ENCODE peak calls at places on chromosomes 13 and 19, in six cellular contexts. One of them, this sample, is unnamed.

GRCh38 chr19:46621191-46622117 is 3.4 kb downstream of the PTGIR start:
- DNase-seq in sigmoid colon: no peak
- DNase-seq in transverse colon: no peak
- DNase-seq in A549: no peak
- DNase-seq in K562: no peak
- DNase-seq in upper lobe of left lung: no peak
- DNase-seq in this sample: no peak

GRCh38 chr13:48728226-48728625 is 74.5 kb downstream of the CYSLTR2 start:
- DNase-seq in sigmoid colon: no peak
- DNase-seq in transverse colon: no peak
- DNase-seq in A549: no peak
- DNase-seq in K562: no peak
- DNase-seq in upper lobe of left lung: no peak
- DNase-seq in this sample: no peak

GRCh38 chr13:30877335-30877734 is 28.7 kb upstream of the MEDAG start:
- DNase-seq in sigmoid colon: no peak
- DNase-seq in transverse colon: no peak
- DNase-seq in A549: no peak
- DNase-seq in K562: no peak
- DNase-seq in upper lobe of left lung: no peak
- DNase-seq in this sample: no peak

GRCh38 chr19:43527860-43528622 is 1.0 kb upstream of the ETHE1 start:
- DNase-seq in sigmoid colon: peak; percentile 80
- DNase-seq in transverse colon: peak; percentile 51
- DNase-seq in A549: no peak
- DNase-seq in K562: no peak
- DNase-seq in upper lobe of left lung: peak; percentile 32
- DNase-seq in this sample: no peak

GRCh38 chr13:106786006-106786579 is 218.2 kb upstream of the ARGLU1 start:
- DNase-seq in sigmoid colon: no peak
- DNase-seq in transverse colon: no peak
- DNase-seq in A549: no peak
- DNase-seq in K562: no peak
- DNase-seq in upper lobe of left lung: no peak
- DNase-seq in this sample: no peak

GRCh38 chr19:19823916-19824315 is 2.4 kb upstream of the ZNF506 start:
- DNase-seq in sigmoid colon: no peak
- DNase-seq in transverse colon: no peak
- DNase-seq in A549: no peak
- DNase-seq in K562: no peak
- DNase-seq in upper lobe of left lung: no peak
- DNase-seq in this sample: no peak

GRCh38 chr19:33879818-33880575 is 83.3 kb downstream of the KCTD15 start:
- DNase-seq in sigmoid colon: no peak
- DNase-seq in transverse colon: no peak
- DNase-seq in A549: no peak
- DNase-seq in K562: no peak
- DNase-seq in upper lobe of left lung: no peak
- DNase-seq in this sample: peak; percentile 38

GRCh38 chr13:109160887-109161669 is 531.7 kb downstream of the MYO16 start:
- DNase-seq in sigmoid colon: no peak
- DNase-seq in transverse colon: no peak
- DNase-seq in A549: no peak
- DNase-seq in K562: no peak
- DNase-seq in upper lobe of left lung: no peak
- DNase-seq in this sample: no peak

GRCh38 chr13:41273806-41274441 is 10.5 kb upstream of the MTRF1 start:
- DNase-seq in sigmoid colon: no peak
- DNase-seq in transverse colon: no peak
- DNase-seq in A549: no peak
- DNase-seq in K562: no peak
- DNase-seq in upper lobe of left lung: no peak
- DNase-seq in this sample: no peak

GRCh38 chr13:42355118-42355840 is 83.3 kb downstream of the AKAP11 start:
- DNase-seq in sigmoid colon: no peak
- DNase-seq in transverse colon: no peak
- DNase-seq in A549: no peak
- DNase-seq in K562: no peak
- DNase-seq in upper lobe of left lung: no peak
- DNase-seq in this sample: no peak

GRCh38 chr13:45674908-45675307 is 27.2 kb upstream of the CBY2 start:
- DNase-seq in sigmoid colon: no peak
- DNase-seq in transverse colon: no peak
- DNase-seq in A549: no peak
- DNase-seq in K562: no peak
- DNase-seq in upper lobe of left lung: no peak
- DNase-seq in this sample: no peak

GRCh38 chr13:44768233-44768632 is 192.1 kb upstream of the TSC22D1 start:
- DNase-seq in sigmoid colon: no peak
- DNase-seq in transverse colon: no peak
- DNase-seq in A549: no peak
- DNase-seq in K562: no peak
- DNase-seq in upper lobe of left lung: no peak
- DNase-seq in this sample: no peak

GRCh38 chr19:45331411-45331810 is 8.7 kb upstream of the CKM start:
- DNase-seq in sigmoid colon: no peak
- DNase-seq in transverse colon: no peak
- DNase-seq in A549: no peak
- DNase-seq in K562: no peak
- DNase-seq in upper lobe of left lung: no peak
- DNase-seq in this sample: no peak

GRCh38 chr13:40175639-40176038 is 490.8 kb downstream of the FOXO1 start:
- DNase-seq in sigmoid colon: no peak
- DNase-seq in transverse colon: no peak
- DNase-seq in A549: no peak
- DNase-seq in K562: no peak
- DNase-seq in upper lobe of left lung: no peak
- DNase-seq in this sample: no peak

GRCh38 chr13:77429320-77430142 is 102.6 kb upstream of the MYCBP2 start:
- DNase-seq in sigmoid colon: no peak
- DNase-seq in transverse colon: no peak
- DNase-seq in A549: no peak
- DNase-seq in K562: no peak
- DNase-seq in upper lobe of left lung: no peak
- DNase-seq in this sample: no peak

GRCh38 chr13:79481685-79482052 is 714 bp downstream of the NDFIP2 start:
- DNase-seq in sigmoid colon: no peak
- DNase-seq in transverse colon: peak; percentile 44
- DNase-seq in A549: no peak
- DNase-seq in K562: peak; percentile 14
- DNase-seq in upper lobe of left lung: no peak
- DNase-seq in this sample: no peak

GRCh38 chr13:54890976-54891375 is 1862.4 kb downstream of the OLFM4 start:
- DNase-seq in sigmoid colon: no peak
- DNase-seq in transverse colon: no peak
- DNase-seq in A549: no peak
- DNase-seq in K562: no peak
- DNase-seq in upper lobe of left lung: no peak
- DNase-seq in this sample: no peak

GRCh38 chr19:46616631-46617322 is 8.1 kb downstream of the PTGIR start:
- DNase-seq in sigmoid colon: no peak
- DNase-seq in transverse colon: peak; percentile 69
- DNase-seq in A549: peak; percentile 96
- DNase-seq in K562: peak; percentile 79
- DNase-seq in upper lobe of left lung: peak; percentile 71
- DNase-seq in this sample: peak; percentile 45

GRCh38 chr13:35554972-35555623 is 78.6 kb upstream of the MAB21L1 start:
- DNase-seq in sigmoid colon: no peak
- DNase-seq in transverse colon: no peak
- DNase-seq in A549: no peak
- DNase-seq in K562: no peak
- DNase-seq in upper lobe of left lung: no peak
- DNase-seq in this sample: no peak

GRCh38 chr13:28245465-28245864 is 107.1 kb downstream of the PAN3 start:
- DNase-seq in sigmoid colon: no peak
- DNase-seq in transverse colon: no peak
- DNase-seq in A549: no peak
- DNase-seq in K562: no peak
- DNase-seq in upper lobe of left lung: no peak
- DNase-seq in this sample: no peak

GRCh38 chr13:113971471-113972231 is 2.2 kb downstream of the C13orf46 start:
- DNase-seq in sigmoid colon: peak; percentile 61
- DNase-seq in transverse colon: no peak
- DNase-seq in A549: no peak
- DNase-seq in K562: no peak
- DNase-seq in upper lobe of left lung: no peak
- DNase-seq in this sample: no peak

GRCh38 chr13:113970810-113971470 is 2.9 kb downstream of the C13orf46 start:
- DNase-seq in sigmoid colon: peak; percentile 86
- DNase-seq in transverse colon: peak; percentile 75
- DNase-seq in A549: no peak
- DNase-seq in K562: no peak
- DNase-seq in upper lobe of left lung: peak; percentile 85
- DNase-seq in this sample: no peak

GRCh38 chr13:113969311-113969972 is 4.4 kb downstream of the C13orf46 start:
- DNase-seq in sigmoid colon: peak; percentile 64
- DNase-seq in transverse colon: no peak
- DNase-seq in A549: no peak
- DNase-seq in K562: no peak
- DNase-seq in upper lobe of left lung: no peak
- DNase-seq in this sample: peak; percentile 31

GRCh38 chr13:113968463-113969310 is 5.2 kb downstream of the C13orf46 start:
- DNase-seq in sigmoid colon: peak; percentile 40
- DNase-seq in transverse colon: no peak
- DNase-seq in A549: no peak
- DNase-seq in K562: no peak
- DNase-seq in upper lobe of left lung: no peak
- DNase-seq in this sample: no peak

GRCh38 chr13:113969973-113970611 is 3.8 kb downstream of the C13orf46 start:
- DNase-seq in sigmoid colon: peak; percentile 32
- DNase-seq in transverse colon: peak; percentile 76
- DNase-seq in A549: no peak
- DNase-seq in K562: no peak
- DNase-seq in upper lobe of left lung: peak; percentile 91
- DNase-seq in this sample: no peak
- H3K9me3 ChIP-seq in sigmoid colon: no peaks in the 10 kb centered on the region
- H3K9me3 ChIP-seq in transverse colon: no peaks in the 10 kb centered on the region
- H3K9me3 ChIP-seq in A549: no peaks in the 10 kb centered on the region
- H3K9me3 ChIP-seq in K562: no peaks in the 10 kb centered on the region
- H3K9me3 ChIP-seq in upper lobe of left lung: no peaks in the 10 kb centered on the region
- H3K9me3 ChIP-seq in this sample: no peaks in the 10 kb centered on the region

GRCh38 chr19:36837902-36838783 is at the start of gene ZNF790:
- DNase-seq in sigmoid colon: peak; percentile 94
- DNase-seq in transverse colon: peak; percentile 88
- DNase-seq in A549: peak; percentile 26
- DNase-seq in K562: peak; percentile 43
- DNase-seq in upper lobe of left lung: peak; percentile 86
- DNase-seq in this sample: peak; percentile 87
- TF ChIP-seq POLR2A in sigmoid colon: peak; percentile 17
- TF ChIP-seq POLR2A in transverse colon: peak; percentile 51
- TF ChIP-seq POLR2A in A549: peak; percentile 13
- TF ChIP-seq POLR2A in K562: peak; percentile 48
- TF ChIP-seq POLR2A in upper lobe of left lung: peak; percentile 6
- TF ChIP-seq POLR2A in this sample: peak; percentile 25

GRCh38 chr13:97433727-97434416 is at the start of gene RAP2A:
- DNase-seq in sigmoid colon: peak; percentile 96
- DNase-seq in transverse colon: peak; percentile 91
- DNase-seq in A549: peak; percentile 17
- DNase-seq in K562: peak; percentile 83
- DNase-seq in upper lobe of left lung: peak; percentile 92
- DNase-seq in this sample: peak; percentile 94

GRCh38 chr13:97431365-97431764 is 2.6 kb upstream of the RAP2A start:
- DNase-seq in sigmoid colon: no peak
- DNase-seq in transverse colon: no peak
- DNase-seq in A549: no peak
- DNase-seq in K562: no peak
- DNase-seq in upper lobe of left lung: no peak
- DNase-seq in this sample: no peak

GRCh38 chr13:97434417-97435296 is 688 bp downstream of the RAP2A start:
- DNase-seq in sigmoid colon: peak; percentile 78
- DNase-seq in transverse colon: peak; percentile 43
- DNase-seq in A549: no peak
- DNase-seq in K562: no peak
- DNase-seq in upper lobe of left lung: peak; percentile 50
- DNase-seq in this sample: peak; percentile 23

GRCh38 chr13:97432232-97432916 is 1.6 kb upstream of the RAP2A start:
- DNase-seq in sigmoid colon: no peak
- DNase-seq in transverse colon: no peak
- DNase-seq in A549: no peak
- DNase-seq in K562: no peak
- DNase-seq in upper lobe of left lung: no peak
- DNase-seq in this sample: no peak

DNA sequence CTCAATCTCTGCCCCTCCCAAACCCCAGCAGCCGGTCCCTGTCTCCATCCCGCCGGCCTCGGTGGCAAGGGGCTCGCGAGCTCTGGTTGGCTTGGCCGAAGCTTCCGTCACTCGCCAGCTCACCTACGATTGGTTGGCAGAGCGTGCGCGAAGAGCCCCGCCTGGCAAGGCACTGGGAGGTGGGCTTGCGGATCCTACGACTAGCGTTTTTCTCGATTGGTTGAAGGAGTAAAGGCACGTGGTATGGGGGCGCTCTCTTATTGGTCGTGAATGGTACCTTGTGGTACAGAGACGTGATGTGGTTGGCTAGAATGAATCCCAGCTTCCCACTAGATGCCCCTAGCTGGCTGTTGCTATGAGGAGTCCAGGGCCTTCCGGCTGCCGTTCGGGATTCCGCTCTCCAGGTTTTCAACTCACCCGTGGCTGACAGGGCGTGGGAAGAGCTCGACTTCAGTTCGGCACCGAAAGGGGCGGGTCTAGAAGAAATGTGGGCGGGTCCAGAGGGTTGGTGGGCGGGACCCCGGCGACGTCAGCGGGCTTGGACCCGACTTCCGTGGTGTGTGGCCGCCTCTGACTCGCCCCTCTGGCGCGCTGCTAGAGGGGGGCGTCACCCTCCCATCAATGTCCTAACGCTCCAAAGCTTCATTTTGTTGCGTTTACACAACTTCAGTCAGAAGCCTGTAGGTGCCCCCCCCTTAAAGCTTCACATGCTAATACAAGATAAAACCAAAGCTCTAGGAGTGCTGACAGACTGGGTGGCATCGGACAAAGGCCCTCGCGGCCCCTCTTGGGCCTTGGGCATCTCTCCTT is 847 bp upstream of the RAP2A start:
- DNase-seq in sigmoid colon: peak; percentile 100
- DNase-seq in transverse colon: peak; percentile 99
- DNase-seq in A549: peak; percentile 76
- DNase-seq in K562: peak; percentile 81
- DNase-seq in upper lobe of left lung: peak; percentile 97
- DNase-seq in this sample: peak; percentile 100
- TF ChIP-seq EP300 in sigmoid colon: no peak
- TF ChIP-seq EP300 in transverse colon: no peak
- TF ChIP-seq EP300 in A549: no peak
- TF ChIP-seq EP300 in K562: no peak
- TF ChIP-seq EP300 in upper lobe of left lung: no peak
- TF ChIP-seq EP300 in this sample: no peak

GRCh38 chr19:15050639-15051038 is 1.4 kb downstream of the CASP14 start:
- DNase-seq in sigmoid colon: no peak
- DNase-seq in transverse colon: no peak
- DNase-seq in A549: no peak
- DNase-seq in K562: no peak
- DNase-seq in upper lobe of left lung: no peak
- DNase-seq in this sample: no peak

GRCh38 chr19:15047680-15048079 is 1.6 kb upstream of the CASP14 start:
- DNase-seq in sigmoid colon: no peak
- DNase-seq in transverse colon: no peak
- DNase-seq in A549: no peak
- DNase-seq in K562: no peak
- DNase-seq in upper lobe of left lung: no peak
- DNase-seq in this sample: no peak

GRCh38 chr19:15048885-15049541 is at the start of gene CASP14:
- DNase-seq in sigmoid colon: no peak
- DNase-seq in transverse colon: no peak
- DNase-seq in A549: no peak
- DNase-seq in K562: no peak
- DNase-seq in upper lobe of left lung: no peak
- DNase-seq in this sample: no peak

GRCh38 chr19:15048128-15048527 is 1.2 kb upstream of the CASP14 start:
- DNase-seq in sigmoid colon: no peak
- DNase-seq in transverse colon: no peak
- DNase-seq in A549: no peak
- DNase-seq in K562: no peak
- DNase-seq in upper lobe of left lung: no peak
- DNase-seq in this sample: no peak
- H3K9me3 ChIP-seq in sigmoid colon: no peaks in the 10 kb centered on the region
- H3K9me3 ChIP-seq in transverse colon: no peaks in the 10 kb centered on the region
- H3K9me3 ChIP-seq in A549: no peaks in the 10 kb centered on the region
- H3K9me3 ChIP-seq in K562: no peaks in the 10 kb centered on the region
- H3K9me3 ChIP-seq in upper lobe of left lung: no peaks in the 10 kb centered on the region
- H3K9me3 ChIP-seq in this sample: no peaks in the 10 kb centered on the region

This sample was measured in ovary.